ENCODE peak calls at places on chromosomes 2 and 18, in eight cellular contexts. O is IMR-90, I is H54, G is endothelial cell of umbilical vein, E is Peyer's patch, Y is tibial nerve, B is right lobe of liver, U is lower leg skin. S is an unnamed sample.

GRCh38 chr2:55862673-55863390 is 60.8 kb downstream of the EFEMP1 start:
- DNase-seq in O (peak; percentile 100), I (peak; percentile 25), G (peak; percentile 98), E (no peak), Y (peak; percentile 67), B (no peak), U (peak; percentile 51), S (peak; percentile 77)

GRCh38 chr2:69138247-69138754 is 125.3 kb downstream of the ANTXR1 start:
- DNase-seq in O (peak; percentile 84), I (peak; percentile 35), G (peak; percentile 35), E (no peak), Y (no peak), B (no peak), U (no peak), S (no peak)

GRCh38 chr18:58525517-58525916 is 103.4 kb downstream of the ALPK2 start:
- DNase-seq in O (peak; percentile 84), I (peak; percentile 36), G (no peak), E (no peak), Y (no peak), B (no peak), U (no peak), S (no peak)

GRCh38 chr2:239496700-239497099 is 95.9 kb upstream of the HDAC4 start:
- DNase-seq in O (no peak), I (no peak), G (no peak), E (no peak), Y (no peak), B (no peak), U (no peak), S (no peak)

GRCh38 chr2:112629224-112629623 is 16.5 kb upstream of the SLC20A1 start:
- DNase-seq in O (no peak), I (no peak), G (no peak), E (no peak), Y (no peak), B (no peak), U (no peak), S (peak; percentile 7)

GRCh38 chr2:167875524-167875923 is 371.9 kb downstream of the STK39 start:
- DNase-seq in O (no peak), I (no peak), G (no peak), E (no peak), Y (no peak), B (no peak), U (no peak), S (no peak)

GRCh38 chr2:74198461-74199274 is at the start of gene MTHFD2:
- DNase-seq in O (peak; percentile 97), I (peak; percentile 82), G (peak; percentile 97), E (peak; percentile 94), Y (peak; percentile 78), B (peak; percentile 84), U (peak; percentile 84), S (peak; percentile 94)

GRCh38 chr18:46250084-46250811 is 146.1 kb downstream of the HAUS1 start:
- DNase-seq in O (peak; percentile 92), I (peak; percentile 26), G (peak; percentile 76), E (peak; percentile 53), Y (peak; percentile 7), B (no peak), U (no peak), S (no peak)

GRCh38 chr2:22890142-22890541 is 494.8 kb upstream of the KLHL29 start:
- DNase-seq in O (no peak), I (no peak), G (no peak), E (no peak), Y (no peak), B (no peak), U (no peak), S (no peak)

GRCh38 chr2:30422437-30422805 is 24.6 kb upstream of the LCLAT1 start:
- DNase-seq in O (peak; percentile 42), I (no peak), G (no peak), E (peak; percentile 72), Y (no peak), B (no peak), U (no peak), S (no peak)

GRCh38 chr2:191582355-191582754 is 95.6 kb upstream of the NABP1 start:
- DNase-seq in O (peak; percentile 87), I (peak; percentile 15), G (no peak), E (no peak), Y (no peak), B (no peak), U (no peak), S (no peak)

DNA sequence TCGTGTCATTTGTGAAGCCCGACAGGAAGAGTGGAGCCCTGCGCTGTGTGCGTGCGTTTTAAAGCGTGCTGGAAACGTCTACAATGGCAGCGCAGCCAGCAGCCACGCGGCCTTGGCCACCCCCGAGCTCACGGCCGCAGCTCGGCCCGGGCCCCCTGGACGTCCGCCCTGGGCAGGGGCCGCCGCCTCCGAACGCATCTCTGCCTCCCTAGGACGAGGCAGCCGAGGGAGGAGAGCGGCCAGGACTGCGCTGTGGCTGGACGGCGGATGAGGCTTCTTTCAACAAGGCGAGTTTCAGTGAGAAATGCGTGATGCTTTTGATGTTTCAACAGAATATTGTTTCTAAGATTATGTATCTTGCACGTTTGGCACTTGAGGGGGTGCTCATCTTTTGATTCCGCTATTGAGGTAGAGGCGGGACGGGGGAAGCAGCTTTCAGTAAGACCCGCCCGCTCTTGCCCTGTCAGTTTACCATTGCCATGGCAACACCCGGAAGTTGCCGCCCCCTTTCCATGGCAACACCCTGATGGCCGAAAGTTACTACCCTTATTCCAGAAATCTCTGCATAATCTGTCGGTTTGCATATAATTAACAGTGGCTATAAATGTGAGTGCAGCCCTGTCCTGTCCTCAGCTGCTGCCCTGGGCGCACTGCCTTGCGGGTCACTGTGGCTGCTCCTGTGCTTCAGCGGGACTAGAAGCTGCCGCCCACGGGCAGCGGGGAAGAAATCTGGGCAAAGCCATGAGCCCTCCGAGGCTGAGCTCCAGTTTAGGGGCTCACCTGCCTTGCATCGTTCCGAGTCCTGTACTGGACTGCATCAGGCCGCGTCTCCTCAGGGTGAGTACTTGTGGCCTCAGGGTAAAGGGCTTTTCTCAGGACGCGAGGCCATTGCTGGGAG is 38.6 kb downstream of the ADNP2 start:
- DNase-seq in O (peak; percentile 72), I (no peak), G (peak; percentile 76), E (peak; percentile 82), Y (peak; percentile 94), B (peak; percentile 81), U (peak; percentile 87), S (peak; percentile 90)
- TF ChIP-seq POLR2A in O (no peak), I (peak; percentile 61), G (no peak), E (peak; percentile 44), Y (no peak), B (peak; percentile 85), U (no peak), S (peak; percentile 70)

GRCh38 chr2:216369821-216370220 is 2.5 kb downstream of the MARCHF4 start:
- DNase-seq in O (no peak), I (no peak), G (no peak), E (no peak), Y (no peak), B (no peak), U (no peak), S (no peak)

GRCh38 chr2:216373896-216374295 is 1.6 kb upstream of the MARCHF4 start:
- DNase-seq in O (peak; percentile 31), I (no peak), G (no peak), E (no peak), Y (no peak), B (no peak), U (no peak), S (no peak)

GRCh38 chr2:216372761-216373291 is 543 bp upstream of the MARCHF4 start:
- DNase-seq in O (peak; percentile 93), I (peak; percentile 40), G (peak; percentile 78), E (no peak), Y (no peak), B (no peak), U (no peak), S (no peak)

GRCh38 chr2:216371756-216372702 is at the start of gene MARCHF4:
- DNase-seq in O (peak; percentile 90), I (peak; percentile 58), G (peak; percentile 92), E (peak; percentile 23), Y (peak; percentile 44), B (peak; percentile 66), U (peak; percentile 42), S (peak; percentile 82)

GRCh38 chr2:216370961-216371633 is 1.2 kb downstream of the MARCHF4 start:
- DNase-seq in O (no peak), I (no peak), G (peak; percentile 17), E (no peak), Y (no peak), B (peak; percentile 22), U (no peak), S (no peak)
- TF ChIP-seq POLR2A in O (no peak), I (no peak), G (peak; percentile 62), E (no peak), Y (no peak), B (no peak), U (no peak), S (no peak)

GRCh38 chr2:202376460-202377307 is 557 bp downstream of the BMPR2 start:
- DNase-seq in O (peak; percentile 41), I (peak; percentile 17), G (peak; percentile 59), E (peak; percentile 43), Y (peak; percentile 28), B (peak; percentile 62), U (no peak), S (peak; percentile 61)

GRCh38 chr2:202377308-202377736 is 1.2 kb downstream of the BMPR2 start:
- DNase-seq in O (peak; percentile 30), I (peak; percentile 20), G (peak; percentile 40), E (peak; percentile 22), Y (peak; percentile 24), B (peak; percentile 64), U (peak; percentile 20), S (peak; percentile 71)

GRCh38 chr2:202373490-202373889 is 2.6 kb upstream of the BMPR2 start:
- DNase-seq in O (peak; percentile 58), I (no peak), G (peak; percentile 82), E (no peak), Y (no peak), B (no peak), U (no peak), S (peak; percentile 81)

GRCh38 chr2:202375611-202376408 is at the start of gene BMPR2:
- DNase-seq in O (peak; percentile 81), I (peak; percentile 67), G (peak; percentile 94), E (peak; percentile 79), Y (peak; percentile 71), B (peak; percentile 93), U (peak; percentile 82), S (peak; percentile 92)

GRCh38 chr2:202375006-202375610 is 1.0 kb upstream of the BMPR2 start:
- DNase-seq in O (peak; percentile 78), I (peak; percentile 31), G (peak; percentile 86), E (peak; percentile 53), Y (peak; percentile 36), B (peak; percentile 66), U (peak; percentile 35), S (peak; percentile 73)
- TF ChIP-seq POLR2A in O (peak; percentile 8), I (peak; percentile 43), G (no peak), E (no peak), Y (no peak), B (no peak), U (no peak), S (no peak)

GRCh38 chr2:45588158-45588829 is 22.8 kb downstream of the SRBD1 start:
- DNase-seq in O (no peak), I (no peak), G (no peak), E (no peak), Y (no peak), B (no peak), U (no peak), S (no peak)

GRCh38 chr2:45585267-45585861 is 25.7 kb downstream of the SRBD1 start:
- DNase-seq in O (peak; percentile 63), I (no peak), G (peak; percentile 74), E (no peak), Y (peak; percentile 80), B (no peak), U (peak; percentile 22), S (peak; percentile 39)

GRCh38 chr2:45586600-45586999 is 24.5 kb downstream of the SRBD1 start:
- DNase-seq in O (no peak), I (no peak), G (no peak), E (no peak), Y (no peak), B (no peak), U (no peak), S (no peak)

GRCh38 chr2:45582522-45582921 is 28.5 kb downstream of the SRBD1 start:
- DNase-seq in O (no peak), I (no peak), G (no peak), E (no peak), Y (no peak), B (no peak), U (no peak), S (no peak)

GRCh38 chr2:45583989-45584388 is 27.1 kb downstream of the SRBD1 start:
- DNase-seq in O (no peak), I (no peak), G (no peak), E (no peak), Y (no peak), B (no peak), U (no peak), S (no peak)
- TF ChIP-seq POLR2A in O (no peak), I (no peak), G (no peak), E (no peak), Y (no peak), B (no peak), U (no peak), S (no peak)

S was measured in adrenal gland.